ENCODE peak calls at places on chromosomes 7 and 10, in seven cellular contexts. One of them, this sample, is unnamed. For H3K36me3, the result is how much of the 10 kb centered on the place peaks cover.

GRCh38 chr7:41003031-41003925 is 699.6 kb downstream of the INHBA start:
- DNase-seq in ovary: no peak
- DNase-seq in heart left ventricle: no peak
- DNase-seq in breast epithelium: no peak
- DNase-seq in Peyer's patch: peak
- DNase-seq in IMR-90: peak
- DNase-seq in uterus: no peak
- DNase-seq in this sample: no peak

GRCh38 chr7:36192050-36192824 is 39.2 kb downstream of the EEPD1 start:
- DNase-seq in ovary: peak
- DNase-seq in heart left ventricle: no peak
- DNase-seq in breast epithelium: no peak
- DNase-seq in Peyer's patch: no peak
- DNase-seq in IMR-90: peak
- DNase-seq in uterus: no peak
- DNase-seq in this sample: peak

GRCh38 chr7:108441392-108441955 is 14.8 kb downstream of the NRCAM start:
- DNase-seq in ovary: no peak
- DNase-seq in heart left ventricle: no peak
- DNase-seq in breast epithelium: no peak
- DNase-seq in Peyer's patch: no peak
- DNase-seq in IMR-90: no peak
- DNase-seq in uterus: no peak
- DNase-seq in this sample: no peak

GRCh38 chr10:88979153-88979562 is 11.4 kb upstream of the FAS start:
- DNase-seq in ovary: peak
- DNase-seq in heart left ventricle: peak
- DNase-seq in breast epithelium: peak
- DNase-seq in Peyer's patch: no peak
- DNase-seq in IMR-90: peak
- DNase-seq in uterus: peak
- DNase-seq in this sample: peak

GRCh38 chr7:24732646-24733413 is 24.4 kb downstream of the GSDME start:
- DNase-seq in ovary: no peak
- DNase-seq in heart left ventricle: no peak
- DNase-seq in breast epithelium: no peak
- DNase-seq in Peyer's patch: no peak
- DNase-seq in IMR-90: peak
- DNase-seq in uterus: no peak
- DNase-seq in this sample: no peak

GRCh38 chr7:139745330-139746143 is 32.3 kb downstream of the HIPK2 start:
- DNase-seq in ovary: no peak
- DNase-seq in heart left ventricle: no peak
- DNase-seq in breast epithelium: no peak
- DNase-seq in Peyer's patch: no peak
- DNase-seq in IMR-90: no peak
- DNase-seq in uterus: peak
- DNase-seq in this sample: no peak

GRCh38 chr10:117678106-117678505 is 135.6 kb downstream of the EMX2 start:
- DNase-seq in ovary: no peak
- DNase-seq in heart left ventricle: no peak
- DNase-seq in breast epithelium: no peak
- DNase-seq in Peyer's patch: no peak
- DNase-seq in IMR-90: no peak
- DNase-seq in uterus: no peak
- DNase-seq in this sample: no peak

GRCh38 chr7:22447759-22448158 is 52.2 kb downstream of the STEAP1B start:
- DNase-seq in ovary: no peak
- DNase-seq in heart left ventricle: no peak
- DNase-seq in breast epithelium: no peak
- DNase-seq in Peyer's patch: no peak
- DNase-seq in IMR-90: peak
- DNase-seq in uterus: no peak
- DNase-seq in this sample: no peak

GRCh38 chr7:111137296-111138195 is 46.6 kb downstream of the LRRN3 start:
- DNase-seq in ovary: no peak
- DNase-seq in heart left ventricle: no peak
- DNase-seq in breast epithelium: no peak
- DNase-seq in Peyer's patch: no peak
- DNase-seq in IMR-90: peak
- DNase-seq in uterus: no peak
- DNase-seq in this sample: no peak

GRCh38 chr7:78562191-78562590 is 763.6 kb downstream of the PHTF2 start:
- DNase-seq in ovary: no peak
- DNase-seq in heart left ventricle: no peak
- DNase-seq in breast epithelium: no peak
- DNase-seq in Peyer's patch: no peak
- DNase-seq in IMR-90: peak
- DNase-seq in uterus: no peak
- DNase-seq in this sample: no peak

GRCh38 chr7:44998153-44998871 is 1.7 kb upstream of the CCM2 start:
- DNase-seq in ovary: no peak
- DNase-seq in heart left ventricle: no peak
- DNase-seq in breast epithelium: no peak
- DNase-seq in Peyer's patch: no peak
- DNase-seq in IMR-90: no peak
- DNase-seq in uterus: no peak
- DNase-seq in this sample: peak

GRCh38 chr7:121107923-121108498 is 119.5 kb downstream of the CPED1 start:
- DNase-seq in ovary: no peak
- DNase-seq in heart left ventricle: no peak
- DNase-seq in breast epithelium: no peak
- DNase-seq in Peyer's patch: no peak
- DNase-seq in IMR-90: peak
- DNase-seq in uterus: no peak
- DNase-seq in this sample: no peak

GRCh38 chr7:26369519-26370385 is 78.1 kb downstream of the SNX10 start:
- DNase-seq in ovary: no peak
- DNase-seq in heart left ventricle: no peak
- DNase-seq in breast epithelium: no peak
- DNase-seq in Peyer's patch: peak
- DNase-seq in IMR-90: peak
- DNase-seq in uterus: no peak
- DNase-seq in this sample: no peak

GRCh38 chr7:149680316-149681025 is 92.9 kb downstream of the ZNF467 start:
- DNase-seq in ovary: no peak
- DNase-seq in heart left ventricle: no peak
- DNase-seq in breast epithelium: no peak
- DNase-seq in Peyer's patch: no peak
- DNase-seq in IMR-90: peak
- DNase-seq in uterus: no peak
- DNase-seq in this sample: no peak

GRCh38 chr10:95987685-95988426 is 55.5 kb upstream of the CCNJ start:
- DNase-seq in ovary: no peak
- DNase-seq in heart left ventricle: no peak
- DNase-seq in breast epithelium: no peak
- DNase-seq in Peyer's patch: no peak
- DNase-seq in IMR-90: no peak
- DNase-seq in uterus: no peak
- DNase-seq in this sample: no peak

GRCh38 chr7:101128040-101128834 is 1.3 kb downstream of the SERPINE1 start:
- DNase-seq in ovary: no peak
- DNase-seq in heart left ventricle: no peak
- DNase-seq in breast epithelium: no peak
- DNase-seq in Peyer's patch: no peak
- DNase-seq in IMR-90: no peak
- DNase-seq in uterus: no peak
- DNase-seq in this sample: no peak
- TF ChIP-seq POLR2A in ovary: no peak
- TF ChIP-seq POLR2A in heart left ventricle: no peak
- TF ChIP-seq POLR2A in breast epithelium: no peak
- TF ChIP-seq POLR2A in Peyer's patch: no peak
- TF ChIP-seq POLR2A in IMR-90: peak
- TF ChIP-seq POLR2A in uterus: no peak
- TF ChIP-seq POLR2A in this sample: no peak

GRCh38 chr10:48974757-48975156 is 35.1 kb upstream of the LRRC18 start:
- DNase-seq in ovary: no peak
- DNase-seq in heart left ventricle: no peak
- DNase-seq in breast epithelium: no peak
- DNase-seq in Peyer's patch: no peak
- DNase-seq in IMR-90: no peak
- DNase-seq in uterus: no peak
- DNase-seq in this sample: no peak

GRCh38 chr10:48981310-48981907 is 41.8 kb upstream of the LRRC18 start:
- DNase-seq in ovary: peak
- DNase-seq in heart left ventricle: no peak
- DNase-seq in breast epithelium: no peak
- DNase-seq in Peyer's patch: peak
- DNase-seq in IMR-90: peak
- DNase-seq in uterus: peak
- DNase-seq in this sample: no peak

GRCh38 chr10:48978318-48978717 is 38.7 kb upstream of the LRRC18 start:
- DNase-seq in ovary: no peak
- DNase-seq in heart left ventricle: no peak
- DNase-seq in breast epithelium: no peak
- DNase-seq in Peyer's patch: no peak
- DNase-seq in IMR-90: no peak
- DNase-seq in uterus: no peak
- DNase-seq in this sample: no peak

GRCh38 chr10:48973065-48973464 is 33.4 kb upstream of the LRRC18 start:
- DNase-seq in ovary: no peak
- DNase-seq in heart left ventricle: no peak
- DNase-seq in breast epithelium: no peak
- DNase-seq in Peyer's patch: no peak
- DNase-seq in IMR-90: peak
- DNase-seq in uterus: no peak
- DNase-seq in this sample: no peak

DNA sequence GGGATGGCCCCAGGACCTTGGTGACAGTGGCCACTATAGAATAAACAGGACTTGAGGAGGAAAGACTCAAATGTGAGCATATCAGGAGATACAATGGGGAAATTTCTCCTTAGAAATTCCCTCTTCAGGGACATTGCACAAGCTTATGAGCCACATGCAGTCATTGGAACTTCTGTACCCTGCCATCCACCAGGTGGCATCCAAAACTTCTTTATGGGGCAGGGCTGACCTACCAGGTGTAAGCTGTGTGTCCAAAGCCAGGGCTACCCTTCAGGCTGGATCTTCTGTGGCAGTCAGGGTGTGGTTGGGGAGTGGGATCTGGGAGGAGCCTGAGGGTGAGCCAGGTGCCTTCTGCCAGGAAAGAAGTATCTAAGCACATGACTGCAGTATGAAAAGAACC is 36.6 kb upstream of the LRRC18 start:
- DNase-seq in ovary: peak
- DNase-seq in heart left ventricle: no peak
- DNase-seq in breast epithelium: no peak
- DNase-seq in Peyer's patch: no peak
- DNase-seq in IMR-90: peak
- DNase-seq in uterus: no peak
- DNase-seq in this sample: no peak
- TF ChIP-seq CTCF in ovary: no peak
- TF ChIP-seq CTCF in heart left ventricle: no peak
- TF ChIP-seq CTCF in breast epithelium: no peak
- TF ChIP-seq CTCF in Peyer's patch: no peak
- TF ChIP-seq CTCF in IMR-90: peak
- TF ChIP-seq CTCF in uterus: peak
- TF ChIP-seq CTCF in this sample: no peak

GRCh38 chr10:79106651-79107050 is 37.9 kb downstream of the ZMIZ1 start:
- DNase-seq in ovary: no peak
- DNase-seq in heart left ventricle: no peak
- DNase-seq in breast epithelium: no peak
- DNase-seq in Peyer's patch: no peak
- DNase-seq in IMR-90: no peak
- DNase-seq in uterus: no peak
- DNase-seq in this sample: no peak

GRCh38 chr10:79104264-79104954 is 35.6 kb downstream of the ZMIZ1 start:
- DNase-seq in ovary: peak
- DNase-seq in heart left ventricle: no peak
- DNase-seq in breast epithelium: no peak
- DNase-seq in Peyer's patch: no peak
- DNase-seq in IMR-90: peak
- DNase-seq in uterus: peak
- DNase-seq in this sample: peak

GRCh38 chr10:79105164-79105739 is 36.5 kb downstream of the ZMIZ1 start:
- DNase-seq in ovary: no peak
- DNase-seq in heart left ventricle: no peak
- DNase-seq in breast epithelium: no peak
- DNase-seq in Peyer's patch: no peak
- DNase-seq in IMR-90: no peak
- DNase-seq in uterus: no peak
- DNase-seq in this sample: no peak

GRCh38 chr10:79106251-79106650 is 37.5 kb downstream of the ZMIZ1 start:
- DNase-seq in ovary: no peak
- DNase-seq in heart left ventricle: no peak
- DNase-seq in breast epithelium: no peak
- DNase-seq in Peyer's patch: no peak
- DNase-seq in IMR-90: no peak
- DNase-seq in uterus: no peak
- DNase-seq in this sample: no peak

DNA sequence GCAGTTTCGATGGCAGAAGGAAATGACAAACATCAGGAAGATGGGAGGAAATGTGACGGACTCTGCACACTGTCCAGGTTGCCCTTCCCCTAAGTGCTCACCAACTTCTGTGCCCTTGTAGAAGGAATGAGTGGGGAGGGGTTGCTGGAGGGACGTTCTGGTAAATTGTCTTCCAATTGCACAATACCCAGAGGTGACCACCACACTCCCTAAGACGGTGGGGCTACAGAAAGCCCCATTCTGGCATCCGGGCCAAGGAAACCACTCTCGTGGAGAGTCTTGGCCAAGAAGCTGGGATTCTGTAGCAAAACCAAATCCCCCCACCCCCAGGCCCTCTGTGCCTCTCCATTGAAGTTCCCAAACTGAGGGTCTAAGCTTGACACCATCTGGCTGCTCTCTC is 37.1 kb downstream of the ZMIZ1 start:
- DNase-seq in ovary: no peak
- DNase-seq in heart left ventricle: no peak
- DNase-seq in breast epithelium: no peak
- DNase-seq in Peyer's patch: no peak
- DNase-seq in IMR-90: no peak
- DNase-seq in uterus: no peak
- DNase-seq in this sample: no peak
- H3K36me3 ChIP-seq in ovary: under half
- H3K36me3 ChIP-seq in heart left ventricle: under half
- H3K36me3 ChIP-seq in breast epithelium: under half
- H3K36me3 ChIP-seq in Peyer's patch: under half
- H3K36me3 ChIP-seq in IMR-90: under half
- H3K36me3 ChIP-seq in uterus: under half
- H3K36me3 ChIP-seq in this sample: under half

GRCh38 chr7:1941464-1942025 is 271.5 kb downstream of the ELFN1 start:
- DNase-seq in ovary: no peak
- DNase-seq in heart left ventricle: peak
- DNase-seq in breast epithelium: no peak
- DNase-seq in Peyer's patch: no peak
- DNase-seq in IMR-90: no peak
- DNase-seq in uterus: no peak
- DNase-seq in this sample: no peak

GRCh38 chr7:1938788-1939433 is 268.8 kb downstream of the ELFN1 start:
- DNase-seq in ovary: no peak
- DNase-seq in heart left ventricle: peak
- DNase-seq in breast epithelium: no peak
- DNase-seq in Peyer's patch: no peak
- DNase-seq in IMR-90: no peak
- DNase-seq in uterus: no peak
- DNase-seq in this sample: no peak

GRCh38 chr7:1940863-1941262 is 270.8 kb downstream of the ELFN1 start:
- DNase-seq in ovary: no peak
- DNase-seq in heart left ventricle: peak
- DNase-seq in breast epithelium: no peak
- DNase-seq in Peyer's patch: no peak
- DNase-seq in IMR-90: no peak
- DNase-seq in uterus: no peak
- DNase-seq in this sample: no peak

GRCh38 chr7:1939434-1940401 is 269.6 kb downstream of the ELFN1 start:
- DNase-seq in ovary: no peak
- DNase-seq in heart left ventricle: peak
- DNase-seq in breast epithelium: no peak
- DNase-seq in Peyer's patch: no peak
- DNase-seq in IMR-90: no peak
- DNase-seq in uterus: no peak
- DNase-seq in this sample: no peak

GRCh38 chr7:1940402-1940786 is 270.3 kb downstream of the ELFN1 start:
- DNase-seq in ovary: no peak
- DNase-seq in heart left ventricle: peak
- DNase-seq in breast epithelium: peak
- DNase-seq in Peyer's patch: peak
- DNase-seq in IMR-90: no peak
- DNase-seq in uterus: no peak
- DNase-seq in this sample: peak
- TF ChIP-seq POLR2A in ovary: no peak
- TF ChIP-seq POLR2A in heart left ventricle: no peak
- TF ChIP-seq POLR2A in breast epithelium: no peak
- TF ChIP-seq POLR2A in Peyer's patch: no peak
- TF ChIP-seq POLR2A in IMR-90: no peak
- TF ChIP-seq POLR2A in uterus: no peak
- TF ChIP-seq POLR2A in this sample: no peak